ENCODE peak calls at places on chromosomes 7 and 10, in nine cellular contexts. One of them, this sample, is unnamed.

GRCh38 chr7:152369518-152369917 is 66.3 kb downstream of the KMT2C start:
- DNase-seq in stomach: no peak
- DNase-seq in fibroblast of lung: no peak
- DNase-seq in GM23248: no peak
- DNase-seq in thoracic aorta: no peak
- DNase-seq in SK-N-SH: no peak
- DNase-seq in HCT116: no peak
- DNase-seq in naive thymus-derived CD4-positive, alpha-beta T cell: no peak
- DNase-seq in suprapubic skin: no peak
- DNase-seq in this sample: no peak

GRCh38 chr7:11436317-11436716 is 395.7 kb downstream of the THSD7A start:
- DNase-seq in stomach: no peak
- DNase-seq in fibroblast of lung: peak; percentile 56
- DNase-seq in GM23248: peak; percentile 62
- DNase-seq in thoracic aorta: no peak
- DNase-seq in SK-N-SH: no peak
- DNase-seq in HCT116: no peak
- DNase-seq in naive thymus-derived CD4-positive, alpha-beta T cell: no peak
- DNase-seq in suprapubic skin: no peak
- DNase-seq in this sample: no peak

GRCh38 chr7:2954433-2954853 is 89.2 kb downstream of the CARD11 start:
- DNase-seq in stomach: no peak
- DNase-seq in fibroblast of lung: no peak
- DNase-seq in GM23248: no peak
- DNase-seq in thoracic aorta: no peak
- DNase-seq in SK-N-SH: no peak
- DNase-seq in HCT116: no peak
- DNase-seq in naive thymus-derived CD4-positive, alpha-beta T cell: peak; percentile 35
- DNase-seq in suprapubic skin: peak; percentile 33
- DNase-seq in this sample: no peak

GRCh38 chr7:46089281-46089680 is 168.2 kb upstream of the IGFBP3 start:
- DNase-seq in stomach: no peak
- DNase-seq in fibroblast of lung: peak; percentile 54
- DNase-seq in GM23248: peak; percentile 6
- DNase-seq in thoracic aorta: no peak
- DNase-seq in SK-N-SH: no peak
- DNase-seq in HCT116: no peak
- DNase-seq in naive thymus-derived CD4-positive, alpha-beta T cell: no peak
- DNase-seq in suprapubic skin: no peak
- DNase-seq in this sample: no peak

GRCh38 chr10:43939389-43939938 is 290.8 kb upstream of the ZNF32 start:
- DNase-seq in stomach: no peak
- DNase-seq in fibroblast of lung: no peak
- DNase-seq in GM23248: no peak
- DNase-seq in thoracic aorta: no peak
- DNase-seq in SK-N-SH: no peak
- DNase-seq in HCT116: no peak
- DNase-seq in naive thymus-derived CD4-positive, alpha-beta T cell: no peak
- DNase-seq in suprapubic skin: no peak
- DNase-seq in this sample: no peak

GRCh38 chr10:92076722-92077121 is 153.2 kb downstream of the BTAF1 start:
- DNase-seq in stomach: no peak
- DNase-seq in fibroblast of lung: no peak
- DNase-seq in GM23248: no peak
- DNase-seq in thoracic aorta: no peak
- DNase-seq in SK-N-SH: no peak
- DNase-seq in HCT116: no peak
- DNase-seq in naive thymus-derived CD4-positive, alpha-beta T cell: no peak
- DNase-seq in suprapubic skin: no peak
- DNase-seq in this sample: no peak

GRCh38 chr7:115825736-115826135 is 204.8 kb downstream of the TFEC start:
- DNase-seq in stomach: no peak
- DNase-seq in fibroblast of lung: peak; percentile 53
- DNase-seq in GM23248: peak; percentile 42
- DNase-seq in thoracic aorta: no peak
- DNase-seq in SK-N-SH: no peak
- DNase-seq in HCT116: no peak
- DNase-seq in naive thymus-derived CD4-positive, alpha-beta T cell: no peak
- DNase-seq in suprapubic skin: no peak
- DNase-seq in this sample: no peak

GRCh38 chr7:117014673-117015133 is 61.4 kb downstream of the ST7 start:
- DNase-seq in stomach: peak; percentile 56
- DNase-seq in fibroblast of lung: peak; percentile 65
- DNase-seq in GM23248: peak; percentile 84
- DNase-seq in thoracic aorta: no peak
- DNase-seq in SK-N-SH: peak; percentile 66
- DNase-seq in HCT116: no peak
- DNase-seq in naive thymus-derived CD4-positive, alpha-beta T cell: no peak
- DNase-seq in suprapubic skin: no peak
- DNase-seq in this sample: peak; percentile 68

GRCh38 chr7:92680458-92680857 is 90.3 kb upstream of the FAM133B start:
- DNase-seq in stomach: no peak
- DNase-seq in fibroblast of lung: no peak
- DNase-seq in GM23248: peak; percentile 36
- DNase-seq in thoracic aorta: no peak
- DNase-seq in SK-N-SH: no peak
- DNase-seq in HCT116: no peak
- DNase-seq in naive thymus-derived CD4-positive, alpha-beta T cell: no peak
- DNase-seq in suprapubic skin: no peak
- DNase-seq in this sample: no peak

GRCh38 chr10:98423691-98424120 is 8.7 kb upstream of the PYROXD2 start:
- DNase-seq in stomach: peak; percentile 23
- DNase-seq in fibroblast of lung: no peak
- DNase-seq in GM23248: no peak
- DNase-seq in thoracic aorta: no peak
- DNase-seq in SK-N-SH: no peak
- DNase-seq in HCT116: no peak
- DNase-seq in naive thymus-derived CD4-positive, alpha-beta T cell: no peak
- DNase-seq in suprapubic skin: no peak
- DNase-seq in this sample: no peak

GRCh38 chr7:3106353-3106752 is 62.7 kb upstream of the CARD11 start:
- DNase-seq in stomach: peak; percentile 46
- DNase-seq in fibroblast of lung: peak; percentile 29
- DNase-seq in GM23248: no peak
- DNase-seq in thoracic aorta: no peak
- DNase-seq in SK-N-SH: no peak
- DNase-seq in HCT116: no peak
- DNase-seq in naive thymus-derived CD4-positive, alpha-beta T cell: peak; percentile 49
- DNase-seq in suprapubic skin: no peak
- DNase-seq in this sample: no peak

GRCh38 chr7:99034932-99035722 is 108.8 kb downstream of the SMURF1 start:
- DNase-seq in stomach: no peak
- DNase-seq in fibroblast of lung: no peak
- DNase-seq in GM23248: no peak
- DNase-seq in thoracic aorta: no peak
- DNase-seq in SK-N-SH: no peak
- DNase-seq in HCT116: no peak
- DNase-seq in naive thymus-derived CD4-positive, alpha-beta T cell: no peak
- DNase-seq in suprapubic skin: no peak
- DNase-seq in this sample: no peak

GRCh38 chr10:100008708-100009282 is 952 bp downstream of the DNMBP start:
- DNase-seq in stomach: no peak
- DNase-seq in fibroblast of lung: peak; percentile 28
- DNase-seq in GM23248: peak; percentile 51
- DNase-seq in thoracic aorta: no peak
- DNase-seq in SK-N-SH: no peak
- DNase-seq in HCT116: no peak
- DNase-seq in naive thymus-derived CD4-positive, alpha-beta T cell: no peak
- DNase-seq in suprapubic skin: no peak
- DNase-seq in this sample: no peak

GRCh38 chr10:100006241-100006886 is 3.4 kb downstream of the DNMBP start:
- DNase-seq in stomach: no peak
- DNase-seq in fibroblast of lung: peak; percentile 98
- DNase-seq in GM23248: peak; percentile 98
- DNase-seq in thoracic aorta: peak; percentile 9
- DNase-seq in SK-N-SH: no peak
- DNase-seq in HCT116: peak; percentile 96
- DNase-seq in naive thymus-derived CD4-positive, alpha-beta T cell: no peak
- DNase-seq in suprapubic skin: no peak
- DNase-seq in this sample: no peak

GRCh38 chr10:100007239-100008141 is 2.3 kb downstream of the DNMBP start:
- DNase-seq in stomach: no peak
- DNase-seq in fibroblast of lung: peak; percentile 46
- DNase-seq in GM23248: peak; percentile 45
- DNase-seq in thoracic aorta: no peak
- DNase-seq in SK-N-SH: no peak
- DNase-seq in HCT116: no peak
- DNase-seq in naive thymus-derived CD4-positive, alpha-beta T cell: no peak
- DNase-seq in suprapubic skin: no peak
- DNase-seq in this sample: peak; percentile 51

GRCh38 chr10:100008142-100008522 is 1.6 kb downstream of the DNMBP start:
- DNase-seq in stomach: no peak
- DNase-seq in fibroblast of lung: peak; percentile 76
- DNase-seq in GM23248: peak; percentile 85
- DNase-seq in thoracic aorta: no peak
- DNase-seq in SK-N-SH: no peak
- DNase-seq in HCT116: no peak
- DNase-seq in naive thymus-derived CD4-positive, alpha-beta T cell: no peak
- DNase-seq in suprapubic skin: no peak
- DNase-seq in this sample: peak; percentile 59

DNA sequence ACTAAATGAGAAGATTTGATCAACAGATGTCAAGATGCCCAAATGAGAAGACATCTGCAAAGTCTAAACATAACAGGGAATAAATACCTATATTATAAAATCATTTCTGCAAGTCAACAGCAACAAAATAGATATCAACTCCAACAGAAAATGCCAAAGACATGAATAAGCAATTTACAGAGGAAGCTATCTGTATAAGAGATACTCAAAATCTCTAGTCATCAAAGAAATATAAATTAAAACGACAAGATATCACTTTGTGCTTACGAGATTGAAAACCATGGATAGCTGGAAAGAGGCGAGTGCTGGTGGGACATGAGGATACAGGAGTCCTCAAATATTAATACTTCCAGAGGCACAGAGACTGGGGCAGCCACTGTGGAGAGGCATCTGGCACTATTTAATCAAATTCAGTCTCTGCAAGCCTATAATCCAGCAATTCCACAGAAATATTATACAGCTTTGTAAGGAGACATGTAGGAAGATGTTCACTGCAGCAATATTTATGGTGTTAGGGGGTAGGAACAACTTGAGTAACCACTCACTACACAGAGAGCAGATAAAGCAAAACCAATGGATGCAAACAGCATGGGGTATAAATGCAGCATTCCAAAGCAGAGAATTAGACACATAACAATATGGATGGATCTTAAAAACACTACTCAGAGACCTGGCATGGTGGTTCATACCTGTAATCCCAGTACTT is 4.8 kb downstream of the DNMBP start:
- DNase-seq in stomach: no peak
- DNase-seq in fibroblast of lung: no peak
- DNase-seq in GM23248: peak; percentile 35
- DNase-seq in thoracic aorta: no peak
- DNase-seq in SK-N-SH: no peak
- DNase-seq in HCT116: no peak
- DNase-seq in naive thymus-derived CD4-positive, alpha-beta T cell: no peak
- DNase-seq in suprapubic skin: no peak
- DNase-seq in this sample: no peak
- H3K4me3 ChIP-seq in stomach: no peak overlapping the region
- H3K4me3 ChIP-seq in fibroblast of lung: no peak overlapping the region
- H3K4me3 ChIP-seq in GM23248: peak overlapping the region; percentile 62
- H3K4me3 ChIP-seq in thoracic aorta: no peak overlapping the region
- H3K4me3 ChIP-seq in SK-N-SH: peak overlapping the region; percentile 62
- H3K4me3 ChIP-seq in HCT116: peak overlapping the region; percentile 78
- H3K4me3 ChIP-seq in naive thymus-derived CD4-positive, alpha-beta T cell: no peak overlapping the region
- H3K4me3 ChIP-seq in suprapubic skin: no peak overlapping the region
- H3K4me3 ChIP-seq in this sample: no peak overlapping the region

GRCh38 chr7:158033196-158033595 is 554.4 kb downstream of the PTPRN2 start:
- DNase-seq in stomach: no peak
- DNase-seq in fibroblast of lung: no peak
- DNase-seq in GM23248: no peak
- DNase-seq in thoracic aorta: no peak
- DNase-seq in SK-N-SH: no peak
- DNase-seq in HCT116: no peak
- DNase-seq in naive thymus-derived CD4-positive, alpha-beta T cell: no peak
- DNase-seq in suprapubic skin: no peak
- DNase-seq in this sample: no peak
- H3K9me3 ChIP-seq in stomach: no peaks in the 10 kb centered on the region
- H3K9me3 ChIP-seq in fibroblast of lung: no peaks in the 10 kb centered on the region
- H3K9me3 ChIP-seq in GM23248: no peaks in the 10 kb centered on the region
- H3K9me3 ChIP-seq in thoracic aorta: no peaks in the 10 kb centered on the region
- H3K9me3 ChIP-seq in SK-N-SH: peaks cover 4% of the 10 kb centered on the region
- H3K9me3 ChIP-seq in HCT116: no peaks in the 10 kb centered on the region
- H3K9me3 ChIP-seq in naive thymus-derived CD4-positive, alpha-beta T cell: no peaks in the 10 kb centered on the region
- H3K9me3 ChIP-seq in suprapubic skin: no peaks in the 10 kb centered on the region
- H3K9me3 ChIP-seq in this sample: no peaks in the 10 kb centered on the region

GRCh38 chr10:25125151-25125550 is 49.6 kb upstream of the GPR158 start:
- DNase-seq in stomach: no peak
- DNase-seq in fibroblast of lung: no peak
- DNase-seq in GM23248: no peak
- DNase-seq in thoracic aorta: no peak
- DNase-seq in SK-N-SH: peak; percentile 9
- DNase-seq in HCT116: no peak
- DNase-seq in naive thymus-derived CD4-positive, alpha-beta T cell: no peak
- DNase-seq in suprapubic skin: no peak
- DNase-seq in this sample: no peak
- H3K4me3 ChIP-seq in stomach: no peak overlapping the region
- H3K4me3 ChIP-seq in fibroblast of lung: no peak overlapping the region
- H3K4me3 ChIP-seq in GM23248: no peak overlapping the region
- H3K4me3 ChIP-seq in thoracic aorta: no peak overlapping the region
- H3K4me3 ChIP-seq in SK-N-SH: no peak overlapping the region
- H3K4me3 ChIP-seq in HCT116: no peak overlapping the region
- H3K4me3 ChIP-seq in naive thymus-derived CD4-positive, alpha-beta T cell: no peak overlapping the region
- H3K4me3 ChIP-seq in suprapubic skin: no peak overlapping the region
- H3K4me3 ChIP-seq in this sample: no peak overlapping the region

GRCh38 chr10:122391875-122392274 is 17.4 kb downstream of the PLEKHA1 start:
- DNase-seq in stomach: no peak
- DNase-seq in fibroblast of lung: no peak
- DNase-seq in GM23248: no peak
- DNase-seq in thoracic aorta: no peak
- DNase-seq in SK-N-SH: no peak
- DNase-seq in HCT116: no peak
- DNase-seq in naive thymus-derived CD4-positive, alpha-beta T cell: no peak
- DNase-seq in suprapubic skin: no peak
- DNase-seq in this sample: no peak

GRCh38 chr10:122390679-122391078 is 16.2 kb downstream of the PLEKHA1 start:
- DNase-seq in stomach: no peak
- DNase-seq in fibroblast of lung: no peak
- DNase-seq in GM23248: no peak
- DNase-seq in thoracic aorta: no peak
- DNase-seq in SK-N-SH: no peak
- DNase-seq in HCT116: no peak
- DNase-seq in naive thymus-derived CD4-positive, alpha-beta T cell: no peak
- DNase-seq in suprapubic skin: no peak
- DNase-seq in this sample: no peak

GRCh38 chr10:122390271-122390670 is 15.8 kb downstream of the PLEKHA1 start:
- DNase-seq in stomach: no peak
- DNase-seq in fibroblast of lung: no peak
- DNase-seq in GM23248: no peak
- DNase-seq in thoracic aorta: no peak
- DNase-seq in SK-N-SH: no peak
- DNase-seq in HCT116: no peak
- DNase-seq in naive thymus-derived CD4-positive, alpha-beta T cell: no peak
- DNase-seq in suprapubic skin: no peak
- DNase-seq in this sample: no peak

GRCh38 chr10:122393288-122393687 is 18.8 kb downstream of the PLEKHA1 start:
- DNase-seq in stomach: no peak
- DNase-seq in fibroblast of lung: no peak
- DNase-seq in GM23248: no peak
- DNase-seq in thoracic aorta: no peak
- DNase-seq in SK-N-SH: no peak
- DNase-seq in HCT116: no peak
- DNase-seq in naive thymus-derived CD4-positive, alpha-beta T cell: no peak
- DNase-seq in suprapubic skin: no peak
- DNase-seq in this sample: no peak

GRCh38 chr10:122392835-122393234 is 18.3 kb downstream of the PLEKHA1 start:
- DNase-seq in stomach: no peak
- DNase-seq in fibroblast of lung: no peak
- DNase-seq in GM23248: no peak
- DNase-seq in thoracic aorta: no peak
- DNase-seq in SK-N-SH: no peak
- DNase-seq in HCT116: no peak
- DNase-seq in naive thymus-derived CD4-positive, alpha-beta T cell: no peak
- DNase-seq in suprapubic skin: no peak
- DNase-seq in this sample: no peak
- H3K9me3 ChIP-seq in stomach: no peaks in the 10 kb centered on the region
- H3K9me3 ChIP-seq in fibroblast of lung: no peaks in the 10 kb centered on the region
- H3K9me3 ChIP-seq in GM23248: no peaks in the 10 kb centered on the region
- H3K9me3 ChIP-seq in thoracic aorta: no peaks in the 10 kb centered on the region
- H3K9me3 ChIP-seq in SK-N-SH: no peaks in the 10 kb centered on the region
- H3K9me3 ChIP-seq in HCT116: no peaks in the 10 kb centered on the region
- H3K9me3 ChIP-seq in naive thymus-derived CD4-positive, alpha-beta T cell: no peaks in the 10 kb centered on the region
- H3K9me3 ChIP-seq in suprapubic skin: no peaks in the 10 kb centered on the region
- H3K9me3 ChIP-seq in this sample: no peaks in the 10 kb centered on the region